ENCODE peak calls at places on chromosomes 7 and 10, in five cellular contexts. One of them, this sample, is unnamed.

GRCh38 chr10:62095341-62096071 is 173.1 kb downstream of the RTKN2 start:
- DNase-seq in cardiac fibroblast: peak
- DNase-seq in RWPE2: no peak
- DNase-seq in neural progenitor cell: peak
- DNase-seq in stimulated activated CD8-positive, alpha-beta memory T cell treated with anti-CD3 and anti-CD28 coated beads, Interleukin-2, amount 100 ng/mL, for 48 hours: no peak
- DNase-seq in this sample: peak

GRCh38 chr7:42292991-42293521 is 56.0 kb upstream of the GLI3 start:
- DNase-seq in RWPE2: peak
- DNase-seq in neural progenitor cell: no peak
- DNase-seq in stimulated activated CD8-positive, alpha-beta memory T cell treated with anti-CD3 and anti-CD28 coated beads, Interleukin-2, amount 100 ng/mL, for 48 hours: no peak
- DNase-seq in cardiac fibroblast: no peak
- DNase-seq in this sample: no peak

GRCh38 chr7:74233655-74234280 is 20.4 kb downstream of the RFC2 start:
- DNase-seq in neural progenitor cell: no peak
- DNase-seq in cardiac fibroblast: peak
- DNase-seq in stimulated activated CD8-positive, alpha-beta memory T cell treated with anti-CD3 and anti-CD28 coated beads, Interleukin-2, amount 100 ng/mL, for 48 hours: no peak
- DNase-seq in RWPE2: no peak
- DNase-seq in this sample: no peak

GRCh38 chr7:27602766-27603165 is 59.9 kb downstream of the HIBADH start:
- DNase-seq in RWPE2: no peak
- DNase-seq in cardiac fibroblast: no peak
- DNase-seq in neural progenitor cell: peak
- DNase-seq in stimulated activated CD8-positive, alpha-beta memory T cell treated with anti-CD3 and anti-CD28 coated beads, Interleukin-2, amount 100 ng/mL, for 48 hours: no peak
- DNase-seq in this sample: no peak

GRCh38 chr10:12769326-12770044 is 232.0 kb downstream of the CCDC3 start:
- DNase-seq in stimulated activated CD8-positive, alpha-beta memory T cell treated with anti-CD3 and anti-CD28 coated beads, Interleukin-2, amount 100 ng/mL, for 48 hours: no peak
- DNase-seq in neural progenitor cell: no peak
- DNase-seq in RWPE2: no peak
- DNase-seq in cardiac fibroblast: no peak
- DNase-seq in this sample: no peak

GRCh38 chr10:30430544-30431298 is 3.3 kb upstream of the MAP3K8 start:
- DNase-seq in cardiac fibroblast: no peak
- DNase-seq in neural progenitor cell: no peak
- DNase-seq in RWPE2: no peak
- DNase-seq in stimulated activated CD8-positive, alpha-beta memory T cell treated with anti-CD3 and anti-CD28 coated beads, Interleukin-2, amount 100 ng/mL, for 48 hours: no peak
- DNase-seq in this sample: no peak

GRCh38 chr7:73647725-73648592 is 19.7 kb upstream of the VPS37D start:
- DNase-seq in RWPE2: no peak
- DNase-seq in stimulated activated CD8-positive, alpha-beta memory T cell treated with anti-CD3 and anti-CD28 coated beads, Interleukin-2, amount 100 ng/mL, for 48 hours: peak
- DNase-seq in neural progenitor cell: peak
- DNase-seq in cardiac fibroblast: no peak
- DNase-seq in this sample: peak

GRCh38 chr10:4384254-4384653 is 441.8 kb upstream of the AKR1E2 start:
- DNase-seq in RWPE2: no peak
- DNase-seq in neural progenitor cell: no peak
- DNase-seq in stimulated activated CD8-positive, alpha-beta memory T cell treated with anti-CD3 and anti-CD28 coated beads, Interleukin-2, amount 100 ng/mL, for 48 hours: no peak
- DNase-seq in cardiac fibroblast: no peak
- DNase-seq in this sample: no peak

GRCh38 chr10:43871004-43871439 is 222.3 kb upstream of the ZNF32 start:
- DNase-seq in RWPE2: no peak
- DNase-seq in cardiac fibroblast: no peak
- DNase-seq in stimulated activated CD8-positive, alpha-beta memory T cell treated with anti-CD3 and anti-CD28 coated beads, Interleukin-2, amount 100 ng/mL, for 48 hours: no peak
- DNase-seq in neural progenitor cell: no peak
- DNase-seq in this sample: no peak

GRCh38 chr7:111855161-111855841 is 293.0 kb upstream of the IMMP2L start:
- DNase-seq in RWPE2: no peak
- DNase-seq in cardiac fibroblast: peak
- DNase-seq in neural progenitor cell: peak
- DNase-seq in stimulated activated CD8-positive, alpha-beta memory T cell treated with anti-CD3 and anti-CD28 coated beads, Interleukin-2, amount 100 ng/mL, for 48 hours: no peak
- DNase-seq in this sample: peak

GRCh38 chr7:44534501-44534900 is 6.6 kb downstream of the NPC1L1 start:
- DNase-seq in stimulated activated CD8-positive, alpha-beta memory T cell treated with anti-CD3 and anti-CD28 coated beads, Interleukin-2, amount 100 ng/mL, for 48 hours: peak
- DNase-seq in cardiac fibroblast: peak
- DNase-seq in neural progenitor cell: peak
- DNase-seq in RWPE2: no peak
- DNase-seq in this sample: peak

GRCh38 chr10:81218307-81218706 is 656.7 kb upstream of the NRG3 start:
- DNase-seq in stimulated activated CD8-positive, alpha-beta memory T cell treated with anti-CD3 and anti-CD28 coated beads, Interleukin-2, amount 100 ng/mL, for 48 hours: no peak
- DNase-seq in RWPE2: no peak
- DNase-seq in neural progenitor cell: no peak
- DNase-seq in cardiac fibroblast: no peak
- DNase-seq in this sample: no peak

GRCh38 chr10:8056891-8057331 is 2.4 kb downstream of the GATA3 start:
- DNase-seq in RWPE2: no peak
- DNase-seq in cardiac fibroblast: no peak
- DNase-seq in neural progenitor cell: peak
- DNase-seq in stimulated activated CD8-positive, alpha-beta memory T cell treated with anti-CD3 and anti-CD28 coated beads, Interleukin-2, amount 100 ng/mL, for 48 hours: no peak
- DNase-seq in this sample: no peak

GRCh38 chr7:18689535-18689934 is 194.0 kb downstream of the HDAC9 start:
- DNase-seq in cardiac fibroblast: no peak
- DNase-seq in neural progenitor cell: no peak
- DNase-seq in RWPE2: no peak
- DNase-seq in stimulated activated CD8-positive, alpha-beta memory T cell treated with anti-CD3 and anti-CD28 coated beads, Interleukin-2, amount 100 ng/mL, for 48 hours: no peak
- DNase-seq in this sample: no peak

GRCh38 chr7:69837387-69838068 is 239.3 kb downstream of the AUTS2 start:
- DNase-seq in RWPE2: no peak
- DNase-seq in stimulated activated CD8-positive, alpha-beta memory T cell treated with anti-CD3 and anti-CD28 coated beads, Interleukin-2, amount 100 ng/mL, for 48 hours: no peak
- DNase-seq in neural progenitor cell: peak
- DNase-seq in cardiac fibroblast: no peak
- DNase-seq in this sample: no peak

This sample was measured in HT-29.